ENCODE peak calls at places on chromosomes 2 and 18, in six cellular contexts. O is heart right ventricle, K is colonic mucosa, R is neural progenitor cell, J is ovary, M is AG04450. A is an unnamed sample.
A peak's percentile ranks its signal among the peaks of the same experiment; 100 is the strongest.

GRCh38 chr2:159557437-159558034 is 58.8 kb downstream of the BAZ2B start:
- DNase-seq in O (no peak), K (no peak), R (peak; percentile 40), J (no peak), M (no peak), A (peak; percentile 7)

GRCh38 chr2:121860033-121860810 is 104.8 kb downstream of the TSN start:
- DNase-seq in O (no peak), K (no peak), R (no peak), J (no peak), M (peak; percentile 59), A (no peak)

GRCh38 chr2:38775097-38775920 is 2.7 kb upstream of the GEMIN6 start:
- DNase-seq in O (no peak), K (no peak), R (no peak), J (no peak), M (no peak), A (no peak)

GRCh38 chr2:69577467-69578200 is 65.9 kb downstream of the AAK1 start:
- DNase-seq in O (no peak), K (no peak), R (no peak), J (no peak), M (no peak), A (no peak)

GRCh38 chr2:231300722-231301076 is 94.8 kb upstream of the B3GNT7 start:
- DNase-seq in O (no peak), K (no peak), R (no peak), J (no peak), M (no peak), A (no peak)

GRCh38 chr2:232981356-232981755 is 31.7 kb downstream of the NGEF start:
- DNase-seq in O (no peak), K (peak; percentile 90), R (no peak), J (no peak), M (no peak), A (peak; percentile 82)

GRCh38 chr2:128422571-128422970 is 103.9 kb upstream of the HS6ST1 start:
- DNase-seq in O (no peak), K (peak; percentile 4), R (no peak), J (no peak), M (peak; percentile 51), A (no peak)

GRCh38 chr2:233060500-233061006 is 411 bp downstream of the INPP5D start:
- DNase-seq in O (no peak), K (no peak), R (no peak), J (no peak), M (no peak), A (no peak)

GRCh38 chr2:45728458-45728942 is 77.0 kb downstream of the PRKCE start:
- DNase-seq in O (no peak), K (no peak), R (no peak), J (no peak), M (no peak), A (no peak)

GRCh38 chr18:63119647-63120046 is 199.9 kb downstream of the BCL2 start:
- DNase-seq in O (no peak), K (peak; percentile 50), R (peak; percentile 47), J (peak; percentile 33), M (no peak), A (peak; percentile 47)
- TF ChIP-seq CTCF in O (peak; percentile 67), K (peak; percentile 37), R (peak; percentile 51), J (no peak), M (peak; percentile 18), A (peak; percentile 23)

DNA sequence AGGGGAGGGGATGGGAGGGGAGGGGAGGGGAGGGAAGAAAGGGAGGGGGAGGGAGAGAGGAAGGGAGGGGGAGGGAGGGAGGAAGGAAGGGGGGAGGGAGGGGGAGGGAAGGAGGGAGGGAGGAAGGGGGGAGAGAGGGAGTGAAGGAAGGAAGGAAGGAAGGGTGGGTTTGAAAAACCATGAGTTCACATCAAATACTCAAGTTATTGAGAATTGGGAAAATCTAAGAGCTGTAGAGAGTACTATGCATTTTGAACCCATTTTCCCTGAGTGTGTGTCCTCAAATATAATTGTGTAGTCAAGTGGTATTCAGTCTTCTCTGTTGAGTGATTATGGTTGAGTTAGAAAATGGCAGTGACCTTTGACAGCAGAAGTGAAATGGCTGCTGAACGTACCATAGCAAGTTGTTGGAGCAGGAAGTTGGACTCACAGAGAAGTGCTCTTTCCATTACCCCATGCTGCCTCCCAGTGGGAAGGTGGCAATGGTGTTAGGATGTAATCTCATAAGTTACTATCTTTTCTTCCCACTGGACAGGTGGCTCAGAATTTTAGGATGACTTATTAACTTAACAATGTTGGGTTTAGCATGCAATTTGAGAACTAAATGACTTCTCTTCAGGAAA is 214.6 kb downstream of the SETBP1 start:
- DNase-seq in O (peak; percentile 42), K (peak; percentile 82), R (no peak), J (peak; percentile 33), M (peak; percentile 8), A (peak; percentile 61)
- TF ChIP-seq CTCF in O (peak; percentile 60), K (peak; percentile 55), R (no peak), J (no peak), M (peak; percentile 50), A (no peak)

GRCh38 chr2:10360460-10361219 is 57.9 kb downstream of the HPCAL1 start:
- DNase-seq in O (no peak), K (no peak), R (no peak), J (no peak), M (no peak), A (no peak)

GRCh38 chr2:10362096-10362897 is 59.6 kb downstream of the HPCAL1 start:
- DNase-seq in O (no peak), K (no peak), R (no peak), J (no peak), M (no peak), A (no peak)

GRCh38 chr2:10362898-10363195 is 60.1 kb downstream of the HPCAL1 start:
- DNase-seq in O (no peak), K (no peak), R (no peak), J (no peak), M (no peak), A (no peak)

GRCh38 chr2:10359731-10360329 is 57.1 kb downstream of the HPCAL1 start:
- DNase-seq in O (no peak), K (no peak), R (no peak), J (no peak), M (no peak), A (no peak)

GRCh38 chr2:10361220-10361588 is 58.5 kb downstream of the HPCAL1 start:
- DNase-seq in O (no peak), K (no peak), R (peak; percentile 52), J (no peak), M (no peak), A (no peak)
- TF ChIP-seq CTCF in O (no peak), K (no peak), R (no peak), J (no peak), M (no peak), A (no peak)

GRCh38 chr2:78757191-78757590 is 268.3 kb upstream of the REG3G start:
- DNase-seq in O (no peak), K (no peak), R (no peak), J (no peak), M (no peak), A (no peak)
- TF ChIP-seq CTCF in O (no peak), K (no peak), R (no peak), J (no peak), M (no peak), A (no peak)

GRCh38 chr2:157877761-157878400 is 1.8 kb upstream of the ACVR1 start:
- DNase-seq in O (no peak), K (no peak), R (no peak), J (no peak), M (no peak), A (no peak)

GRCh38 chr2:157875720-157876065 is 437 bp downstream of the ACVR1 start:
- DNase-seq in O (peak; percentile 47), K (peak; percentile 62), R (peak; percentile 83), J (peak; percentile 50), M (no peak), A (peak; percentile 71)

GRCh38 chr2:157874997-157875719 is 972 bp downstream of the ACVR1 start:
- DNase-seq in O (peak; percentile 51), K (peak; percentile 47), R (peak; percentile 72), J (peak; percentile 34), M (peak; percentile 80), A (peak; percentile 47)

GRCh38 chr2:157876771-157877108 is 610 bp upstream of the ACVR1 start:
- DNase-seq in O (no peak), K (no peak), R (no peak), J (no peak), M (no peak), A (no peak)

DNA sequence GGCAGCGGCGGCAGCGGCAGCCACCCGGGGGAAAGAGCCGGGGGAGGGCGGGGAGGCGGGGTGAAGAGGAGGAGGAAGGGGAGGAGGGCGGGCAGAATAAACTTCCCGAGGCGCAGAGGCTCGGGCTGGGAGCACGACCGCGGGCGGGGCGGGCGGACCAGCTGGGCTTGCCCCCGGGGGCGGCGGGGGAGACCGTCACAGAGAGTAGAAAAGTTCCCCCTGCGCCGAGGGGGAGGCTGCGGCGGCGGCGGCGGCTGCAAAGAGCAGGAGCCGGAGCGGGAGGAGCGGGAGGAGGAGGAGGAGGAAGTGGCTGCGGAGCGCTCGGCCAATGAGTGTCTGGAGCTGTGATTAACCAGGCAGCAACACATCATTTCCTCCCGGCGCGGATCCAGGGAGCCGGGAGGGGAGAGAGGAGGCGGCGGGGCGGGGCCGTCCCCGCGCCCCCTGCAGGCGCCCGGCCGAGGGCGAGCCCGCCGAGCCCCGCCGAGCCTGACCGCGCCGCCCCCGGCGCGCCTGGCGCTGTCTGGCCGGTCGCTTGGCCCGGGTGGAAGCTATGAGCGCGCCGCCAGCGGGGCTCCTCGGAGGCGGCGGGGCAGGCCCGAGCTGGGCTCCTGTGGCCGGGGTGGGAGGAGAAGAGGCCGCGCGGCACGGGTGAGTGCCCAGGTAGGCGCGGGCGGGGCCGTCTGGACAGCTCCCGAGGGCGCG is at the start of gene ACVR1:
- DNase-seq in O (peak; percentile 97), K (peak; percentile 94), R (peak; percentile 98), J (peak; percentile 96), M (peak; percentile 96), A (peak; percentile 93)
- TF ChIP-seq CTCF in O (peak; percentile 58), K (no peak), R (peak; percentile 26), J (peak; percentile 24), M (peak; percentile 37), A (no peak)

DNA sequence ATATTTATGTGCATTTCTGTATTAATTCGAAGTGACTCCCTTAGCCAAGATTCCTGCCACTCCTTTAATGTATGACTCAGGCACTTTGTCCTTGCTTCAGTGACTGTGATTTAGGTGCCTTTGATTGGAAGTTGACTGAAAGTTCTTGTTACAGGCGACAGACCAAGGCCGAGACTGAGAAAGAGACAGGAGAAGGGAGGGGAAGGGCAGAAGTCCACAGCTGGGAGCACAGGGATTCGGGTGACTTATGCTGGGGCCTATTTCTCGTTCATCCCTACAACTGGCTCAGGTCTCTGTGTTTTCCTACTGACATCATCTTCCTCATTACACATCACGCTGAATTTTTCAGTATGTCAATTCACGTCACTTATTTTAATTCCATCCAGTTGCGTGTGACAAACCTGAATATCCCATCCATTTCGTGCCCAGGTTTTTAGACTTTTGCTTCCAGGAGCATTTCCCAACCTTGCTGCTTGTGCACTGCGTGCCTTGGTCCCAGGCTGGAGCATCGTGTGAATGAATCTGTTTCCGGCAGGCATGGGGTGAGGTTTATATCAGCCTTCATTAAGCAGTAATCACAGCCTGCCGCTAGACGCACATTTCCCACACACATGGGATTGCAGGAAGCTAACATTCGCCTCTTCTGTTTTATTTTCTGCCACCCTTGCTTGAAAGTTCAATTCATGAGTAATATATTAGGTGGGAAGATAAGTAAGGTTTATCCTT is 42.4 kb downstream of the TMEM18 start:
- DNase-seq in O (no peak), K (no peak), R (no peak), J (no peak), M (no peak), A (peak; percentile 47)
- TF ChIP-seq CTCF in O (no peak), K (no peak), R (no peak), J (no peak), M (no peak), A (no peak)

A was measured in Calu3.